ENCODE peak calls at places on chromosome 12, in five cellular contexts. N is neuronal stem cell; J is astrocyte of the spinal cord; Z is SK-N-DZ; M is activated naive CD4-positive, alpha-beta T cell treated with Interleukin-2 at 50 U/mL for 16 hours. Y is an unnamed sample.

GRCh38 chr12:63034601-63035000 is 99.7 kb upstream of the PPM1H start:
- DNase-seq in J (no peak), Z (no peak), M (no peak), N (no peak), Y (no peak)

GRCh38 chr12:55720894-55721444 is 776 bp downstream of the RDH5 start:
- DNase-seq in Z (no peak), M (no peak), N (no peak), J (peak), Y (peak)

GRCh38 chr12:7190268-7191055 is 976 bp downstream of the PEX5 start:
- DNase-seq in J (no peak), Z (no peak), N (no peak), M (peak), Y (peak)

GRCh38 chr12:120394483-120395367 is 25.8 kb upstream of the MSI1 start:
- DNase-seq in N (peak), Z (no peak), J (no peak), M (no peak), Y (no peak)

GRCh38 chr12:124059752-124060151 is 86.7 kb downstream of the ZNF664 start:
- DNase-seq in J (no peak), Z (no peak), N (no peak), M (no peak), Y (no peak)

GRCh38 chr12:96416033-96416790 is 16.0 kb upstream of the CDK17 start:
- DNase-seq in J (peak), Z (no peak), M (no peak), N (no peak), Y (no peak)

GRCh38 chr12:39935275-39935674 is 170.6 kb downstream of the SLC2A13 start:
- DNase-seq in M (no peak), N (no peak), Z (no peak), J (peak), Y (no peak)

GRCh38 chr12:48334807-48335206 is 15.9 kb downstream of the ZNF641 start:
- DNase-seq in N (no peak), M (peak), Z (no peak), J (no peak), Y (no peak)

GRCh38 chr12:94140556-94140955 is 7.8 kb upstream of the PLXNC1 start:
- DNase-seq in M (peak), Z (no peak), N (no peak), J (no peak), Y (peak)

GRCh38 chr12:69337325-69337724 is 10.9 kb upstream of the LYZ start:
- DNase-seq in Z (no peak), M (no peak), J (no peak), N (no peak), Y (no peak)

GRCh38 chr12:101552277-101552676 is 42.5 kb upstream of the MYBPC1 start:
- DNase-seq in M (no peak), J (no peak), N (no peak), Z (no peak), Y (no peak)

GRCh38 chr12:6493580-6494350 is at the start of gene NCAPD2:
- DNase-seq in J (peak), Z (peak), M (peak), N (peak), Y (peak)

GRCh38 chr12:15227004-15227679 is 5.9 kb upstream of the RERG start:
- DNase-seq in J (peak), Z (no peak), M (no peak), N (peak), Y (peak)

GRCh38 chr12:53974084-53975018 is at the start of gene HOTAIR:
- DNase-seq in N (no peak), M (peak), J (no peak), Z (no peak), Y (peak)

GRCh38 chr12:575948-576612 is 87.2 kb downstream of the NINJ2 start:
- DNase-seq in N (peak), J (peak), M (peak), Z (peak), Y (peak)

GRCh38 chr12:110039085-110039807 is 9.1 kb downstream of the C12orf76 start:
- DNase-seq in Z (no peak), N (no peak), M (peak), J (peak), Y (no peak)

GRCh38 chr12:49548822-49549648 is 10.2 kb downstream of the KCNH3 start:
- DNase-seq in Z (no peak), M (peak), J (no peak), N (peak), Y (no peak)

GRCh38 chr12:3137268-3137761 is 60.1 kb downstream of the TSPAN9 start:
- DNase-seq in J (peak), N (no peak), Z (peak), M (no peak), Y (peak)

GRCh38 chr12:123891516-123892179 is 81.0 kb downstream of the CCDC92 start:
- DNase-seq in Z (no peak), M (no peak), J (peak), N (no peak), Y (no peak)